ENCODE peak calls at places on chromosomes 6 and 20, in eight cellular contexts. One of them, this sample, is unnamed.

GRCh38 chr6:37493047-37493995 is 6.4 kb downstream of the CCDC167 start:
- DNase-seq in epithelial cell of esophagus: no peak
- DNase-seq in ovary: peak; percentile 55
- DNase-seq in right atrium auricular region: no peak
- DNase-seq in left lung: no peak
- DNase-seq in B cell: no peak
- DNase-seq in CD8-positive, alpha-beta T cell: no peak
- DNase-seq in H9: no peak
- DNase-seq in this sample: no peak

GRCh38 chr6:41548098-41548840 is 2.1 kb downstream of the FOXP4 start:
- DNase-seq in epithelial cell of esophagus: no peak
- DNase-seq in ovary: no peak
- DNase-seq in right atrium auricular region: no peak
- DNase-seq in left lung: no peak
- DNase-seq in B cell: peak; percentile 62
- DNase-seq in CD8-positive, alpha-beta T cell: no peak
- DNase-seq in H9: no peak
- DNase-seq in this sample: peak; percentile 48

GRCh38 chr6:5507056-5507722 is 245.9 kb downstream of the FARS2 start:
- DNase-seq in epithelial cell of esophagus: no peak
- DNase-seq in ovary: no peak
- DNase-seq in right atrium auricular region: no peak
- DNase-seq in left lung: no peak
- DNase-seq in B cell: peak; percentile 30
- DNase-seq in CD8-positive, alpha-beta T cell: no peak
- DNase-seq in H9: no peak
- DNase-seq in this sample: no peak

GRCh38 chr6:107144014-107144413 is 28.7 kb upstream of the BEND3 start:
- DNase-seq in epithelial cell of esophagus: no peak
- DNase-seq in ovary: no peak
- DNase-seq in right atrium auricular region: no peak
- DNase-seq in left lung: no peak
- DNase-seq in B cell: no peak
- DNase-seq in CD8-positive, alpha-beta T cell: no peak
- DNase-seq in H9: no peak
- DNase-seq in this sample: no peak

GRCh38 chr6:141752677-141753076 is 380.0 kb upstream of the GJE1 start:
- DNase-seq in epithelial cell of esophagus: no peak
- DNase-seq in ovary: no peak
- DNase-seq in right atrium auricular region: no peak
- DNase-seq in left lung: no peak
- DNase-seq in B cell: no peak
- DNase-seq in CD8-positive, alpha-beta T cell: no peak
- DNase-seq in H9: no peak
- DNase-seq in this sample: no peak

GRCh38 chr6:134196568-134197301 is 121.2 kb downstream of the SGK1 start:
- DNase-seq in epithelial cell of esophagus: no peak
- DNase-seq in ovary: no peak
- DNase-seq in right atrium auricular region: no peak
- DNase-seq in left lung: no peak
- DNase-seq in B cell: no peak
- DNase-seq in CD8-positive, alpha-beta T cell: no peak
- DNase-seq in H9: no peak
- DNase-seq in this sample: no peak

GRCh38 chr6:166619912-166620311 is 7.1 kb downstream of the RPS6KA2 start:
- DNase-seq in epithelial cell of esophagus: peak; percentile 91
- DNase-seq in ovary: no peak
- DNase-seq in right atrium auricular region: peak; percentile 71
- DNase-seq in left lung: no peak
- DNase-seq in B cell: no peak
- DNase-seq in CD8-positive, alpha-beta T cell: no peak
- DNase-seq in H9: no peak
- DNase-seq in this sample: no peak

GRCh38 chr6:4809999-4810918 is 34.1 kb downstream of the CDYL start:
- DNase-seq in epithelial cell of esophagus: peak; percentile 90
- DNase-seq in ovary: no peak
- DNase-seq in right atrium auricular region: no peak
- DNase-seq in left lung: no peak
- DNase-seq in B cell: no peak
- DNase-seq in CD8-positive, alpha-beta T cell: no peak
- DNase-seq in H9: no peak
- DNase-seq in this sample: no peak

GRCh38 chr6:17580518-17581048 is 19.5 kb upstream of the FAM8A1 start:
- DNase-seq in epithelial cell of esophagus: peak; percentile 56
- DNase-seq in ovary: peak; percentile 68
- DNase-seq in right atrium auricular region: no peak
- DNase-seq in left lung: peak; percentile 36
- DNase-seq in B cell: peak; percentile 38
- DNase-seq in CD8-positive, alpha-beta T cell: no peak
- DNase-seq in H9: peak; percentile 46
- DNase-seq in this sample: peak; percentile 50

GRCh38 chr6:11341867-11342266 is 109.4 kb upstream of the NEDD9 start:
- DNase-seq in epithelial cell of esophagus: peak; percentile 68
- DNase-seq in ovary: no peak
- DNase-seq in right atrium auricular region: no peak
- DNase-seq in left lung: no peak
- DNase-seq in B cell: no peak
- DNase-seq in CD8-positive, alpha-beta T cell: no peak
- DNase-seq in H9: no peak
- DNase-seq in this sample: no peak

GRCh38 chr20:2401527-2401926 is 20.8 kb downstream of the TGM6 start:
- DNase-seq in epithelial cell of esophagus: no peak
- DNase-seq in ovary: no peak
- DNase-seq in right atrium auricular region: no peak
- DNase-seq in left lung: no peak
- DNase-seq in B cell: no peak
- DNase-seq in CD8-positive, alpha-beta T cell: no peak
- DNase-seq in H9: no peak
- DNase-seq in this sample: no peak

GRCh38 chr20:2400290-2400689 is 19.6 kb downstream of the TGM6 start:
- DNase-seq in epithelial cell of esophagus: no peak
- DNase-seq in ovary: no peak
- DNase-seq in right atrium auricular region: no peak
- DNase-seq in left lung: no peak
- DNase-seq in B cell: no peak
- DNase-seq in CD8-positive, alpha-beta T cell: no peak
- DNase-seq in H9: no peak
- DNase-seq in this sample: no peak

GRCh38 chr20:2403291-2404052 is 22.8 kb downstream of the TGM6 start:
- DNase-seq in epithelial cell of esophagus: no peak
- DNase-seq in ovary: no peak
- DNase-seq in right atrium auricular region: peak; percentile 42
- DNase-seq in left lung: no peak
- DNase-seq in B cell: no peak
- DNase-seq in CD8-positive, alpha-beta T cell: no peak
- DNase-seq in H9: no peak
- DNase-seq in this sample: no peak

GRCh38 chr20:2399390-2399789 is 18.7 kb downstream of the TGM6 start:
- DNase-seq in epithelial cell of esophagus: no peak
- DNase-seq in ovary: no peak
- DNase-seq in right atrium auricular region: no peak
- DNase-seq in left lung: no peak
- DNase-seq in B cell: no peak
- DNase-seq in CD8-positive, alpha-beta T cell: no peak
- DNase-seq in H9: no peak
- DNase-seq in this sample: no peak

DNA sequence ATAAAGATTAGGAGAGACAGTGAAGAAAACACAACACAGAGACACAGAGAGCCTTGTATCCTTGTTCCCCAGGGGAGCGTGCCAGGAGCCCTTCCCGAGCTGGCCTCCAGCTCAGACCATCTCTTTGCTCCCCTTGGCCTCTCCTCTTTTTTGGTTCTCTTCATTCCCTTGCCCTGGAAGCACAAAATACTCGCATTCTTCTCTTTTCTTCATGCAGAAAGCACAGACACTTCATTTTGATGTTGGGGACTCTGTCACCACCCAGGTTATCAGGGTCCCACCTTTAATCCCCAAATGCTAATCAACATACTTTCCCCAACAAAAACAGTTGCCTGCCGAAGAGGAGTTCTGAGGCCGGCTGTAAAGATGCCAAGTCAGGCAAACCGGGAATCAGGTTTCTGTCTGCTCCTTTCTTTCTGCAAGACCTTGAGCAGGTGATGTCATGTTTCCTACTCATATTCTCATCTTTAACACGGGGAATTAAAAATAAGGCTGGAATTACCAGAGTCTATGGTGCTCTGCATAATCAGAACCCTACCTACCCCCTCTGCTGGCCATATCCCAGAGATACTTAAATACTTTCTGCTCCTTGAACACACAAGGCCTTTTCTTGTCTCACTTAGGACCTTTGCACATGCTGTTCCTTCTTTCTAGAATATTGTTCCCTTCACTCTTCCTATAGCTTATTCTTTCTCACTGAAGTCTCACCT is 21.7 kb downstream of the TGM6 start:
- DNase-seq in epithelial cell of esophagus: peak; percentile 89
- DNase-seq in ovary: no peak
- DNase-seq in right atrium auricular region: peak; percentile 11
- DNase-seq in left lung: no peak
- DNase-seq in B cell: no peak
- DNase-seq in CD8-positive, alpha-beta T cell: no peak
- DNase-seq in H9: no peak
- DNase-seq in this sample: no peak
- TF ChIP-seq CTCF in epithelial cell of esophagus: peak; percentile 66
- TF ChIP-seq CTCF in ovary: no peak
- TF ChIP-seq CTCF in right atrium auricular region: no peak
- TF ChIP-seq CTCF in left lung: no peak
- TF ChIP-seq CTCF in B cell: peak; percentile 8
- TF ChIP-seq CTCF in CD8-positive, alpha-beta T cell: no peak
- TF ChIP-seq CTCF in H9: peak; percentile 44
- TF ChIP-seq CTCF in this sample: no peak

DNA sequence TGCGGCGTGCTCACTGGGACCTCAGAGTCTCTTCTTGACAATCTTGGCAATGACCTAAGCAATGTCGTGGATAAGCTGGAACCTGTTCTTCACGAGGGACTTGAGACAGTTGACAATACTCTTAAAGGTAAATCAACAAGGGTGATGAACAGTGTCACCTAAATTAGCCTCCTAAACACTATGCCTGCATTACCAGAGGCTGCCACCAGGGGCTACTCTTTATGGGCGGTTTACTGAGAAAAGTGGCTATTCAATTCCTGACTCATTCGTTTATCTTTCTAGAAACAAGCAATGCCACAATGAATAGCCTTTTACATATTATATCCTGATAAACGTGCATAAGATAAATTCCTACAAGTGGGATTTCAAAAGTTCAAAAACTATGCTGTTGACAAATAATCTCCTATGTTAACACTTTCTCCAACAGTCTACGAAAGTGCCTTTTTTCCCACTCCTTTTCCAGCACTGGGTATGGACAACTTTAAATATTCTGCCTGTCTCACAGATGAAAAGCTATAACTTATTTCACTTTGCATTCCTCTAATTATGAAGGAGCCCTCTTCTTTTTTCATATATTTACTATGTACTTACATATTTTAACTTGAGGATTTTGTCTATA is 1.3 kb downstream of the BPIFA2 start:
- DNase-seq in epithelial cell of esophagus: no peak
- DNase-seq in ovary: no peak
- DNase-seq in right atrium auricular region: no peak
- DNase-seq in left lung: no peak
- DNase-seq in B cell: no peak
- DNase-seq in CD8-positive, alpha-beta T cell: no peak
- DNase-seq in H9: no peak
- DNase-seq in this sample: no peak
- TF ChIP-seq CTCF in epithelial cell of esophagus: no peak
- TF ChIP-seq CTCF in ovary: no peak
- TF ChIP-seq CTCF in right atrium auricular region: no peak
- TF ChIP-seq CTCF in left lung: peak; percentile 49
- TF ChIP-seq CTCF in B cell: peak; percentile 58
- TF ChIP-seq CTCF in CD8-positive, alpha-beta T cell: peak; percentile 45
- TF ChIP-seq CTCF in H9: peak; percentile 91
- TF ChIP-seq CTCF in this sample: peak; percentile 82

GRCh38 chr20:50278684-50279531 is 88.3 kb downstream of the CEBPB start:
- DNase-seq in epithelial cell of esophagus: peak; percentile 34
- DNase-seq in ovary: peak; percentile 84
- DNase-seq in right atrium auricular region: peak; percentile 90
- DNase-seq in left lung: peak; percentile 77
- DNase-seq in B cell: no peak
- DNase-seq in CD8-positive, alpha-beta T cell: no peak
- DNase-seq in H9: no peak
- DNase-seq in this sample: no peak
- TF ChIP-seq CTCF in epithelial cell of esophagus: peak; percentile 35
- TF ChIP-seq CTCF in ovary: no peak
- TF ChIP-seq CTCF in right atrium auricular region: peak; percentile 48
- TF ChIP-seq CTCF in left lung: peak; percentile 29
- TF ChIP-seq CTCF in B cell: no peak
- TF ChIP-seq CTCF in CD8-positive, alpha-beta T cell: no peak
- TF ChIP-seq CTCF in H9: no peak
- TF ChIP-seq CTCF in this sample: no peak

GRCh38 chr20:62570897-62571666 is 71.2 kb upstream of the SLCO4A1 start:
- DNase-seq in epithelial cell of esophagus: no peak
- DNase-seq in ovary: no peak
- DNase-seq in right atrium auricular region: no peak
- DNase-seq in left lung: no peak
- DNase-seq in B cell: no peak
- DNase-seq in CD8-positive, alpha-beta T cell: no peak
- DNase-seq in H9: no peak
- DNase-seq in this sample: no peak

GRCh38 chr20:62572980-62573379 is 69.3 kb upstream of the SLCO4A1 start:
- DNase-seq in epithelial cell of esophagus: no peak
- DNase-seq in ovary: no peak
- DNase-seq in right atrium auricular region: no peak
- DNase-seq in left lung: no peak
- DNase-seq in B cell: no peak
- DNase-seq in CD8-positive, alpha-beta T cell: no peak
- DNase-seq in H9: no peak
- DNase-seq in this sample: no peak

GRCh38 chr20:62570403-62570802 is 71.9 kb upstream of the SLCO4A1 start:
- DNase-seq in epithelial cell of esophagus: no peak
- DNase-seq in ovary: no peak
- DNase-seq in right atrium auricular region: no peak
- DNase-seq in left lung: no peak
- DNase-seq in B cell: no peak
- DNase-seq in CD8-positive, alpha-beta T cell: no peak
- DNase-seq in H9: no peak
- DNase-seq in this sample: no peak

GRCh38 chr20:62569615-62570014 is 72.7 kb upstream of the SLCO4A1 start:
- DNase-seq in epithelial cell of esophagus: no peak
- DNase-seq in ovary: no peak
- DNase-seq in right atrium auricular region: no peak
- DNase-seq in left lung: no peak
- DNase-seq in B cell: no peak
- DNase-seq in CD8-positive, alpha-beta T cell: no peak
- DNase-seq in H9: no peak
- DNase-seq in this sample: no peak

DNA sequence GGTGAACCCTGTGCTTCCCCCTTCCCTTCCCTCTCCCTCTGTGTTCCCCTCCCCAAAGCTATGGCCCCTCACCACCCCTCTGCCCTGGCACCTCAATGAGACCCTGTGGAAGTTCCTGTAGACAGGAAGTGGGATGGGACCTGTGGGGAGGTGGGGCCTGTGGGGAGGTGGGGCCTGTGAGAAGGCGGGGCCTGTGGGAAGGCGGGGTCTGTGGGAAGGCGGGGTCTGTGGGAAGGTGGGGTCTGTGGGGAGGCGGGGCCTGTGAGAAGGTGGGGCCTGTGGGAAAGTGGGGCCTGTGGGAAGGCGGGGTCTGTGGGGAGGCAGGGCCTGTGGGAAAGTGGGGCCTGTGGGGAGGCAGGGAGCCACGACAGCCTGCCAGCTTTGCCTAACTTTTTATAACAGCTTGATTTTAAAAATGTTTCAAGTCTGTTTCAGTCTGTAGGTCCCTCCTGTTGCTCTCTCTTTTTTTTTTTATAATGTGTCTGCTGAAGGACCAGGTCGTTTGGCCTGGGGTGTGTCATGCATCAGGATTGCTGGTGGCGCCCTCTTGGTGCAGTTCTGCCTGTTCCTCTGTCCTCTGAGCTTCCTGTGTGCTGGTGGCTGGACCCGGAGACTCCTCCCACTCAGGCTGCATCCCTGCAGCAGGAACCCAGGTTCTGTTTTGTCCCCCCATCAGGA is 70.5 kb upstream of the SLCO4A1 start:
- DNase-seq in epithelial cell of esophagus: no peak
- DNase-seq in ovary: no peak
- DNase-seq in right atrium auricular region: no peak
- DNase-seq in left lung: no peak
- DNase-seq in B cell: no peak
- DNase-seq in CD8-positive, alpha-beta T cell: no peak
- DNase-seq in H9: peak; percentile 62
- DNase-seq in this sample: no peak
- TF ChIP-seq CTCF in epithelial cell of esophagus: peak; percentile 5
- TF ChIP-seq CTCF in ovary: no peak
- TF ChIP-seq CTCF in right atrium auricular region: no peak
- TF ChIP-seq CTCF in left lung: no peak
- TF ChIP-seq CTCF in B cell: no peak
- TF ChIP-seq CTCF in CD8-positive, alpha-beta T cell: no peak
- TF ChIP-seq CTCF in H9: peak; percentile 45
- TF ChIP-seq CTCF in this sample: no peak